ENCODE peak calls at places on chromosomes 2 and 18, in six cellular contexts. Z, I, M, D, O and J are unnamed samples.

GRCh38 chr2:76599732-76600368 is 889.1 kb upstream of the GCFC2 start:
- DNase-seq in I (no peak), O (peak), M (peak), Z (peak), D (peak), J (peak)

GRCh38 chr18:11747731-11748130 is 58.7 kb downstream of the GNAL start:
- DNase-seq in I (no peak), M (no peak), O (no peak), Z (no peak), D (no peak), J (no peak)

GRCh38 chr2:170505631-170506270 is 209.4 kb upstream of the SP5 start:
- DNase-seq in Z (no peak), O (no peak), M (no peak), I (no peak), D (no peak), J (no peak)

GRCh38 chr2:179886-180285 is 83.9 kb downstream of the SH3YL1 start:
- DNase-seq in I (no peak), M (no peak), O (peak), Z (no peak), D (no peak), J (no peak)

GRCh38 chr2:45435316-45435715 is 175.8 kb downstream of the SRBD1 start:
- DNase-seq in O (peak), Z (no peak), I (no peak), D (no peak), M (peak), J (no peak)

GRCh38 chr18:48675912-48676311 is 137.1 kb downstream of the CTIF start:
- DNase-seq in D (no peak), O (no peak), I (no peak), M (no peak), Z (no peak), J (no peak)

GRCh38 chr2:185372188-185372587 is 366.4 kb upstream of the FSIP2 start:
- DNase-seq in M (no peak), Z (no peak), I (no peak), O (peak), D (no peak), J (no peak)

GRCh38 chr2:110807520-110807919 is 75.1 kb downstream of the ACOXL start:
- DNase-seq in I (no peak), Z (no peak), M (no peak), O (peak), D (no peak), J (no peak)